ENCODE peak calls at places on chromosome 6, in four cellular contexts. One of them, this sample, is unnamed.
A peak's percentile ranks its signal among the peaks of the same experiment; 100 is the strongest.

GRCh38 chr6:12570461-12571030 is 146.0 kb upstream of the PHACTR1 start:
- DNase-seq in WERI-Rb-1: no peak
- DNase-seq in NCI-H748 treated with DMSO at 0.1 percent for 48 hours: no peak
- DNase-seq in NCI-H1417: no peak
- DNase-seq in this sample: no peak

GRCh38 chr6:44073612-44074382 is 53.5 kb downstream of the MRPL14 start:
- DNase-seq in NCI-H1417: no peak
- DNase-seq in NCI-H748 treated with DMSO at 0.1 percent for 48 hours: no peak
- DNase-seq in WERI-Rb-1: peak; percentile 52
- DNase-seq in this sample: no peak

GRCh38 chr6:158457616-158458278 is 102.1 kb upstream of the TMEM181 start:
- DNase-seq in WERI-Rb-1: no peak
- DNase-seq in NCI-H748 treated with DMSO at 0.1 percent for 48 hours: no peak
- DNase-seq in NCI-H1417: no peak
- DNase-seq in this sample: no peak

GRCh38 chr6:5121479-5121878 is 36.3 kb downstream of the PPP1R3G start:
- DNase-seq in NCI-H1417: no peak
- DNase-seq in NCI-H748 treated with DMSO at 0.1 percent for 48 hours: no peak
- DNase-seq in WERI-Rb-1: no peak
- DNase-seq in this sample: no peak

GRCh38 chr6:27517928-27518787 is 45.3 kb upstream of the ZNF184 start:
- DNase-seq in NCI-H748 treated with DMSO at 0.1 percent for 48 hours: peak; percentile 40
- DNase-seq in WERI-Rb-1: no peak
- DNase-seq in NCI-H1417: peak; percentile 4
- DNase-seq in this sample: no peak

GRCh38 chr6:95742895-95743294 is 165.6 kb downstream of the MANEA start:
- DNase-seq in WERI-Rb-1: no peak
- DNase-seq in NCI-H1417: no peak
- DNase-seq in NCI-H748 treated with DMSO at 0.1 percent for 48 hours: no peak
- DNase-seq in this sample: no peak

GRCh38 chr6:90516074-90516660 is 70.7 kb downstream of the MAP3K7 start:
- DNase-seq in NCI-H748 treated with DMSO at 0.1 percent for 48 hours: no peak
- DNase-seq in WERI-Rb-1: no peak
- DNase-seq in NCI-H1417: no peak
- DNase-seq in this sample: no peak

GRCh38 chr6:141562181-141562800 is 570.4 kb upstream of the GJE1 start:
- DNase-seq in NCI-H748 treated with DMSO at 0.1 percent for 48 hours: peak; percentile 87
- DNase-seq in NCI-H1417: no peak
- DNase-seq in WERI-Rb-1: no peak
- DNase-seq in this sample: no peak

GRCh38 chr6:12782136-12782535 is 65.6 kb downstream of the PHACTR1 start:
- DNase-seq in NCI-H748 treated with DMSO at 0.1 percent for 48 hours: no peak
- DNase-seq in NCI-H1417: no peak
- DNase-seq in WERI-Rb-1: no peak
- DNase-seq in this sample: no peak